ENCODE peak calls at places on chromosomes 6 and 20, in nine cellular contexts. X is D341Med, O is DMS 273 treated with DMSO at 0.1 percent for 48 hours, T is SK-N-SH, S is pancreas, W is T-helper 1 cell, K is H54, B is adipocyte, V is dorsolateral prefrontal cortex. C is an unnamed sample.

GRCh38 chr6:105993341-105993740 is 92.8 kb upstream of the PRDM1 start:
- DNase-seq in W (no peak), O (no peak), V (no peak), B (peak), T (no peak), K (no peak), X (no peak), S (no peak), C (no peak)

GRCh38 chr6:108914235-108915022 is 66.2 kb downstream of the ARMC2 start:
- DNase-seq in O (no peak), K (peak), W (no peak), V (no peak), T (peak), B (no peak), S (no peak), X (peak), C (no peak)

GRCh38 chr6:151659212-151659611 is 148.3 kb upstream of the ESR1 start:
- DNase-seq in O (no peak), V (no peak), X (no peak), T (no peak), B (no peak), W (no peak), S (no peak), K (no peak), C (no peak)

GRCh38 chr6:47245745-47246371 is 63.8 kb downstream of the TNFRSF21 start:
- DNase-seq in X (no peak), W (no peak), S (no peak), O (no peak), B (no peak), V (no peak), K (no peak), T (no peak), C (no peak)

GRCh38 chr6:164051427-164051826 is 636.9 kb downstream of the QKI start:
- DNase-seq in K (no peak), W (no peak), T (no peak), V (no peak), O (no peak), B (no peak), S (no peak), X (no peak), C (no peak)

GRCh38 chr6:53635322-53635721 is 30.2 kb downstream of the KLHL31 start:
- DNase-seq in V (no peak), X (no peak), K (no peak), O (no peak), W (no peak), T (no peak), B (no peak), S (no peak), C (no peak)

GRCh38 chr6:167094436-167094819 is 28.5 kb upstream of the CCR6 start:
- DNase-seq in T (no peak), X (no peak), K (no peak), O (no peak), B (no peak), S (no peak), W (no peak), V (no peak), C (no peak)

GRCh38 chr6:136510299-136510698 is 39.9 kb downstream of the MAP7 start:
- DNase-seq in O (no peak), B (no peak), K (no peak), W (no peak), S (no peak), V (no peak), T (no peak), X (no peak), C (no peak)

GRCh38 chr6:134363323-134364039 is 45.6 kb upstream of the SGK1 start:
- DNase-seq in B (peak), O (no peak), S (no peak), X (no peak), T (no peak), K (peak), W (no peak), V (no peak), C (no peak)

GRCh38 chr6:167530960-167531359 is 206.1 kb downstream of the TTLL2 start:
- DNase-seq in X (no peak), W (no peak), T (no peak), V (no peak), B (no peak), K (no peak), O (no peak), S (no peak), C (no peak)

GRCh38 chr6:132143258-132143657 is 192.1 kb upstream of the CCN2 start:
- DNase-seq in S (no peak), V (no peak), W (no peak), B (no peak), T (no peak), O (no peak), X (no peak), K (no peak), C (no peak)

GRCh38 chr6:138105880-138106664 is 1.1 kb downstream of the PERP start:
- DNase-seq in K (no peak), X (no peak), W (no peak), S (no peak), T (no peak), V (no peak), O (no peak), B (peak), C (no peak)

GRCh38 chr6:130840050-130840449 is 12.8 kb downstream of the SMLR1 start:
- DNase-seq in B (no peak), K (no peak), W (no peak), V (no peak), O (no peak), X (no peak), S (no peak), T (no peak), C (no peak)

GRCh38 chr6:4225207-4225872 is 90.0 kb upstream of the ECI2 start:
- DNase-seq in T (no peak), B (peak), O (no peak), W (no peak), S (no peak), X (no peak), K (no peak), V (no peak), C (no peak)

GRCh38 chr20:22763257-22763906 is 179.0 kb upstream of the FOXA2 start:
- DNase-seq in V (no peak), B (peak), O (no peak), K (no peak), X (no peak), W (no peak), T (no peak), S (no peak), C (no peak)

GRCh38 chr6:19838442-19839236 is 1.5 kb downstream of the ID4 start:
- DNase-seq in B (peak), S (peak), K (no peak), V (no peak), T (peak), W (no peak), O (no peak), X (peak), C (no peak)

GRCh38 chr20:20731945-20732296 is 19.5 kb upstream of the RALGAPA2 start:
- DNase-seq in T (no peak), S (no peak), O (no peak), W (no peak), X (no peak), B (no peak), V (no peak), K (no peak), C (no peak)

GRCh38 chr6:126204598-126204997 is 135.3 kb upstream of the CENPW start:
- DNase-seq in X (no peak), T (no peak), O (no peak), W (no peak), V (no peak), K (no peak), S (no peak), B (no peak), C (no peak)

GRCh38 chr20:56359212-56360132 is 698 bp downstream of the FAM210B start:
- DNase-seq in B (peak), O (peak), S (peak), W (no peak), K (peak), V (peak), T (peak), X (peak), C (no peak)

GRCh38 chr20:53045941-53046340 is 73.8 kb downstream of the TSHZ2 start:
- DNase-seq in S (no peak), B (no peak), K (no peak), X (no peak), O (no peak), W (no peak), V (no peak), T (no peak), C (no peak)

GRCh38 chr6:149217466-149217888 is 100.0 kb upstream of the TAB2 start:
- DNase-seq in W (no peak), T (no peak), V (no peak), X (no peak), B (no peak), O (no peak), K (no peak), S (no peak), C (no peak)

GRCh38 chr6:20599302-20600051 is 65.2 kb downstream of the CDKAL1 start:
- DNase-seq in V (no peak), W (no peak), T (no peak), S (no peak), K (no peak), O (no peak), B (no peak), X (no peak), C (no peak)

GRCh38 chr20:45322952-45323383 is 14.9 kb upstream of the MATN4 start:
- DNase-seq in K (no peak), V (peak), S (no peak), B (no peak), X (peak), W (no peak), T (no peak), O (no peak), C (no peak)

GRCh38 chr20:51131806-51132205 is 108.9 kb upstream of the KCNG1 start:
- DNase-seq in V (no peak), X (no peak), W (no peak), S (no peak), O (no peak), B (no peak), T (no peak), K (no peak), C (no peak)

GRCh38 chr20:52086878-52087277 is 104.7 kb downstream of the ZFP64 start:
- DNase-seq in B (no peak), O (no peak), V (no peak), W (no peak), S (no peak), T (no peak), X (no peak), K (no peak), C (no peak)

GRCh38 chr6:74603676-74604075 is 602.2 kb downstream of the COL12A1 start:
- DNase-seq in O (no peak), T (no peak), W (no peak), V (no peak), K (no peak), X (no peak), S (no peak), B (peak), C (no peak)

GRCh38 chr6:2035046-2035445 is 210.4 kb downstream of the GMDS start:
- DNase-seq in V (no peak), K (no peak), X (no peak), T (no peak), S (no peak), W (no peak), B (no peak), O (no peak), C (no peak)

C was measured in Panc1.